ENCODE peak calls at places on chromosomes 5 and 9, in seven cellular contexts. One of them, this sample, is unnamed.

GRCh38 chr9:17531642-17532254 is 47.1 kb upstream of the SH3GL2 start:
- DNase-seq in NCI-H510A treated with DMSO at 0.1 percent for 48 hours: peak; percentile 11
- DNase-seq in stimulated activated CD4-positive, alpha-beta T cell treated with anti-CD3 and anti-CD28 coated beads, Interleukin-15, amount 100 ng/mL, for 24 hours: peak; percentile 43
- DNase-seq in body of pancreas: peak; percentile 48
- DNase-seq in DMS79: no peak
- DNase-seq in iris pigment epithelial cell: peak; percentile 46
- DNase-seq in glomerular endothelial cell: no peak
- DNase-seq in this sample: peak; percentile 23

GRCh38 chr5:107330903-107331302 is 339.8 kb downstream of the EFNA5 start:
- DNase-seq in NCI-H510A treated with DMSO at 0.1 percent for 48 hours: no peak
- DNase-seq in stimulated activated CD4-positive, alpha-beta T cell treated with anti-CD3 and anti-CD28 coated beads, Interleukin-15, amount 100 ng/mL, for 24 hours: no peak
- DNase-seq in body of pancreas: no peak
- DNase-seq in DMS79: no peak
- DNase-seq in iris pigment epithelial cell: no peak
- DNase-seq in glomerular endothelial cell: no peak
- DNase-seq in this sample: no peak

GRCh38 chr9:27340876-27341540 is 44.1 kb upstream of the EQTN start:
- DNase-seq in NCI-H510A treated with DMSO at 0.1 percent for 48 hours: no peak
- DNase-seq in stimulated activated CD4-positive, alpha-beta T cell treated with anti-CD3 and anti-CD28 coated beads, Interleukin-15, amount 100 ng/mL, for 24 hours: no peak
- DNase-seq in body of pancreas: no peak
- DNase-seq in DMS79: no peak
- DNase-seq in iris pigment epithelial cell: no peak
- DNase-seq in glomerular endothelial cell: no peak
- DNase-seq in this sample: peak; percentile 93

GRCh38 chr5:122385286-122385685 is 73.2 kb downstream of the SNCAIP start:
- DNase-seq in NCI-H510A treated with DMSO at 0.1 percent for 48 hours: no peak
- DNase-seq in stimulated activated CD4-positive, alpha-beta T cell treated with anti-CD3 and anti-CD28 coated beads, Interleukin-15, amount 100 ng/mL, for 24 hours: no peak
- DNase-seq in body of pancreas: no peak
- DNase-seq in DMS79: no peak
- DNase-seq in iris pigment epithelial cell: no peak
- DNase-seq in glomerular endothelial cell: no peak
- DNase-seq in this sample: peak; percentile 16

GRCh38 chr5:142065273-142065672 is 43.3 kb upstream of the NDFIP1 start:
- DNase-seq in NCI-H510A treated with DMSO at 0.1 percent for 48 hours: no peak
- DNase-seq in stimulated activated CD4-positive, alpha-beta T cell treated with anti-CD3 and anti-CD28 coated beads, Interleukin-15, amount 100 ng/mL, for 24 hours: no peak
- DNase-seq in body of pancreas: peak; percentile 17
- DNase-seq in DMS79: peak; percentile 48
- DNase-seq in iris pigment epithelial cell: peak; percentile 47
- DNase-seq in glomerular endothelial cell: no peak
- DNase-seq in this sample: peak; percentile 69

GRCh38 chr9:21549251-21549765 is 67.2 kb upstream of the IFNE start:
- DNase-seq in NCI-H510A treated with DMSO at 0.1 percent for 48 hours: no peak
- DNase-seq in stimulated activated CD4-positive, alpha-beta T cell treated with anti-CD3 and anti-CD28 coated beads, Interleukin-15, amount 100 ng/mL, for 24 hours: no peak
- DNase-seq in body of pancreas: peak; percentile 79
- DNase-seq in DMS79: no peak
- DNase-seq in iris pigment epithelial cell: peak; percentile 98
- DNase-seq in glomerular endothelial cell: peak; percentile 99
- DNase-seq in this sample: peak; percentile 12

GRCh38 chr9:7549261-7549660 is 250.3 kb downstream of the DMAC1 start:
- DNase-seq in NCI-H510A treated with DMSO at 0.1 percent for 48 hours: no peak
- DNase-seq in stimulated activated CD4-positive, alpha-beta T cell treated with anti-CD3 and anti-CD28 coated beads, Interleukin-15, amount 100 ng/mL, for 24 hours: no peak
- DNase-seq in body of pancreas: no peak
- DNase-seq in DMS79: peak; percentile 56
- DNase-seq in iris pigment epithelial cell: no peak
- DNase-seq in glomerular endothelial cell: no peak
- DNase-seq in this sample: no peak

GRCh38 chr5:39730011-39730410 is 305.2 kb upstream of the DAB2 start:
- DNase-seq in NCI-H510A treated with DMSO at 0.1 percent for 48 hours: no peak
- DNase-seq in stimulated activated CD4-positive, alpha-beta T cell treated with anti-CD3 and anti-CD28 coated beads, Interleukin-15, amount 100 ng/mL, for 24 hours: no peak
- DNase-seq in body of pancreas: no peak
- DNase-seq in DMS79: no peak
- DNase-seq in iris pigment epithelial cell: no peak
- DNase-seq in glomerular endothelial cell: no peak
- DNase-seq in this sample: no peak

GRCh38 chr9:129761901-129762359 is 9.1 kb upstream of the PTGES start:
- DNase-seq in NCI-H510A treated with DMSO at 0.1 percent for 48 hours: no peak
- DNase-seq in stimulated activated CD4-positive, alpha-beta T cell treated with anti-CD3 and anti-CD28 coated beads, Interleukin-15, amount 100 ng/mL, for 24 hours: no peak
- DNase-seq in body of pancreas: peak; percentile 37
- DNase-seq in DMS79: no peak
- DNase-seq in iris pigment epithelial cell: peak; percentile 83
- DNase-seq in glomerular endothelial cell: no peak
- DNase-seq in this sample: no peak

GRCh38 chr5:69046375-69046957 is 47.3 kb upstream of the SLC30A5 start:
- DNase-seq in NCI-H510A treated with DMSO at 0.1 percent for 48 hours: peak; percentile 2
- DNase-seq in stimulated activated CD4-positive, alpha-beta T cell treated with anti-CD3 and anti-CD28 coated beads, Interleukin-15, amount 100 ng/mL, for 24 hours: no peak
- DNase-seq in body of pancreas: peak; percentile 6
- DNase-seq in DMS79: no peak
- DNase-seq in iris pigment epithelial cell: peak; percentile 26
- DNase-seq in glomerular endothelial cell: no peak
- DNase-seq in this sample: no peak

GRCh38 chr5:172765766-172766286 is 5.2 kb downstream of the DUSP1 start:
- DNase-seq in NCI-H510A treated with DMSO at 0.1 percent for 48 hours: no peak
- DNase-seq in stimulated activated CD4-positive, alpha-beta T cell treated with anti-CD3 and anti-CD28 coated beads, Interleukin-15, amount 100 ng/mL, for 24 hours: no peak
- DNase-seq in body of pancreas: peak; percentile 40
- DNase-seq in DMS79: no peak
- DNase-seq in iris pigment epithelial cell: peak; percentile 95
- DNase-seq in glomerular endothelial cell: no peak
- DNase-seq in this sample: peak; percentile 67

GRCh38 chr5:125199968-125200841 is 453.8 kb upstream of the ZNF608 start:
- DNase-seq in NCI-H510A treated with DMSO at 0.1 percent for 48 hours: no peak
- DNase-seq in stimulated activated CD4-positive, alpha-beta T cell treated with anti-CD3 and anti-CD28 coated beads, Interleukin-15, amount 100 ng/mL, for 24 hours: no peak
- DNase-seq in body of pancreas: peak; percentile 28
- DNase-seq in DMS79: no peak
- DNase-seq in iris pigment epithelial cell: no peak
- DNase-seq in glomerular endothelial cell: no peak
- DNase-seq in this sample: peak; percentile 63